ENCODE peak calls at places on chromosome 2, in ten cellular contexts. One of them, this sample, is unnamed.

GRCh38 chr2:80238692-80239469 is 65.7 kb downstream of the LRRTM1 start:
- DNase-seq in AG08396: peak
- DNase-seq in amniotic stem cell: no peak
- DNase-seq in B cell: no peak
- DNase-seq in stimulated activated CD8-positive, alpha-beta memory T cell treated with anti-CD3 and anti-CD28 coated beads, Interleukin-4, amount 100 ng/mL, for 1 hour: no peak
- DNase-seq in T-helper 2 cell: no peak
- DNase-seq in upper lobe of left lung: no peak
- DNase-seq in AG04450: peak
- DNase-seq in M059J: peak
- DNase-seq in NCI-H460: peak
- DNase-seq in this sample: no peak

GRCh38 chr2:26335231-26335630 is 10.7 kb upstream of the SELENOI start:
- DNase-seq in AG08396: no peak
- DNase-seq in amniotic stem cell: no peak
- DNase-seq in B cell: no peak
- DNase-seq in stimulated activated CD8-positive, alpha-beta memory T cell treated with anti-CD3 and anti-CD28 coated beads, Interleukin-4, amount 100 ng/mL, for 1 hour: no peak
- DNase-seq in T-helper 2 cell: no peak
- DNase-seq in upper lobe of left lung: no peak
- DNase-seq in AG04450: no peak
- DNase-seq in M059J: no peak
- DNase-seq in NCI-H460: no peak
- DNase-seq in this sample: no peak

GRCh38 chr2:36478332-36478738 is 119.6 kb downstream of the FEZ2 start:
- DNase-seq in AG08396: peak
- DNase-seq in amniotic stem cell: peak
- DNase-seq in B cell: no peak
- DNase-seq in stimulated activated CD8-positive, alpha-beta memory T cell treated with anti-CD3 and anti-CD28 coated beads, Interleukin-4, amount 100 ng/mL, for 1 hour: no peak
- DNase-seq in T-helper 2 cell: no peak
- DNase-seq in upper lobe of left lung: no peak
- DNase-seq in AG04450: no peak
- DNase-seq in M059J: peak
- DNase-seq in NCI-H460: no peak
- DNase-seq in this sample: no peak

GRCh38 chr2:25617948-25618646 is 55.3 kb downstream of the DTNB start:
- DNase-seq in AG08396: peak
- DNase-seq in amniotic stem cell: peak
- DNase-seq in B cell: no peak
- DNase-seq in stimulated activated CD8-positive, alpha-beta memory T cell treated with anti-CD3 and anti-CD28 coated beads, Interleukin-4, amount 100 ng/mL, for 1 hour: no peak
- DNase-seq in T-helper 2 cell: no peak
- DNase-seq in upper lobe of left lung: no peak
- DNase-seq in AG04450: peak
- DNase-seq in M059J: peak
- DNase-seq in NCI-H460: no peak
- DNase-seq in this sample: peak

GRCh38 chr2:228446732-228447131 is 265.2 kb upstream of the SPHKAP start:
- DNase-seq in AG08396: no peak
- DNase-seq in amniotic stem cell: no peak
- DNase-seq in B cell: no peak
- DNase-seq in stimulated activated CD8-positive, alpha-beta memory T cell treated with anti-CD3 and anti-CD28 coated beads, Interleukin-4, amount 100 ng/mL, for 1 hour: no peak
- DNase-seq in T-helper 2 cell: no peak
- DNase-seq in upper lobe of left lung: no peak
- DNase-seq in AG04450: no peak
- DNase-seq in M059J: peak
- DNase-seq in NCI-H460: no peak
- DNase-seq in this sample: no peak

GRCh38 chr2:126635281-126635680 is 20.7 kb upstream of the GYPC start:
- DNase-seq in AG08396: no peak
- DNase-seq in amniotic stem cell: no peak
- DNase-seq in B cell: no peak
- DNase-seq in stimulated activated CD8-positive, alpha-beta memory T cell treated with anti-CD3 and anti-CD28 coated beads, Interleukin-4, amount 100 ng/mL, for 1 hour: no peak
- DNase-seq in T-helper 2 cell: no peak
- DNase-seq in upper lobe of left lung: no peak
- DNase-seq in AG04450: no peak
- DNase-seq in M059J: no peak
- DNase-seq in NCI-H460: no peak
- DNase-seq in this sample: peak

GRCh38 chr2:63218800-63219511 is 168.3 kb downstream of the OTX1 start:
- DNase-seq in AG08396: no peak
- DNase-seq in amniotic stem cell: no peak
- DNase-seq in B cell: no peak
- DNase-seq in stimulated activated CD8-positive, alpha-beta memory T cell treated with anti-CD3 and anti-CD28 coated beads, Interleukin-4, amount 100 ng/mL, for 1 hour: no peak
- DNase-seq in T-helper 2 cell: no peak
- DNase-seq in upper lobe of left lung: no peak
- DNase-seq in AG04450: no peak
- DNase-seq in M059J: peak
- DNase-seq in NCI-H460: no peak
- DNase-seq in this sample: no peak

GRCh38 chr2:235494716-235495372 is 1.0 kb downstream of the AGAP1 start:
- DNase-seq in AG08396: peak
- DNase-seq in amniotic stem cell: peak
- DNase-seq in B cell: no peak
- DNase-seq in stimulated activated CD8-positive, alpha-beta memory T cell treated with anti-CD3 and anti-CD28 coated beads, Interleukin-4, amount 100 ng/mL, for 1 hour: no peak
- DNase-seq in T-helper 2 cell: no peak
- DNase-seq in upper lobe of left lung: peak
- DNase-seq in AG04450: no peak
- DNase-seq in M059J: peak
- DNase-seq in NCI-H460: no peak
- DNase-seq in this sample: no peak

GRCh38 chr2:235301202-235302076 is 192.4 kb upstream of the AGAP1 start:
- DNase-seq in AG08396: no peak
- DNase-seq in amniotic stem cell: no peak
- DNase-seq in B cell: no peak
- DNase-seq in stimulated activated CD8-positive, alpha-beta memory T cell treated with anti-CD3 and anti-CD28 coated beads, Interleukin-4, amount 100 ng/mL, for 1 hour: no peak
- DNase-seq in T-helper 2 cell: no peak
- DNase-seq in upper lobe of left lung: no peak
- DNase-seq in AG04450: no peak
- DNase-seq in M059J: peak
- DNase-seq in NCI-H460: no peak
- DNase-seq in this sample: no peak

GRCh38 chr2:69711971-69712370 is 30.0 kb upstream of the ANXA4 start:
- DNase-seq in AG08396: no peak
- DNase-seq in amniotic stem cell: no peak
- DNase-seq in B cell: no peak
- DNase-seq in stimulated activated CD8-positive, alpha-beta memory T cell treated with anti-CD3 and anti-CD28 coated beads, Interleukin-4, amount 100 ng/mL, for 1 hour: no peak
- DNase-seq in T-helper 2 cell: no peak
- DNase-seq in upper lobe of left lung: no peak
- DNase-seq in AG04450: no peak
- DNase-seq in M059J: no peak
- DNase-seq in NCI-H460: no peak
- DNase-seq in this sample: no peak

GRCh38 chr2:149143734-149144133 is 105.2 kb downstream of the LYPD6B start:
- DNase-seq in AG08396: no peak
- DNase-seq in amniotic stem cell: no peak
- DNase-seq in B cell: no peak
- DNase-seq in stimulated activated CD8-positive, alpha-beta memory T cell treated with anti-CD3 and anti-CD28 coated beads, Interleukin-4, amount 100 ng/mL, for 1 hour: no peak
- DNase-seq in T-helper 2 cell: no peak
- DNase-seq in upper lobe of left lung: no peak
- DNase-seq in AG04450: no peak
- DNase-seq in M059J: peak
- DNase-seq in NCI-H460: no peak
- DNase-seq in this sample: no peak

GRCh38 chr2:177464549-177464948 is 72.0 kb downstream of the AGPS start:
- DNase-seq in AG08396: no peak
- DNase-seq in amniotic stem cell: peak
- DNase-seq in B cell: no peak
- DNase-seq in stimulated activated CD8-positive, alpha-beta memory T cell treated with anti-CD3 and anti-CD28 coated beads, Interleukin-4, amount 100 ng/mL, for 1 hour: no peak
- DNase-seq in T-helper 2 cell: no peak
- DNase-seq in upper lobe of left lung: no peak
- DNase-seq in AG04450: no peak
- DNase-seq in M059J: peak
- DNase-seq in NCI-H460: no peak
- DNase-seq in this sample: no peak

This sample was measured in fibroblast of the conjunctiva.